ENCODE peak calls at places on chromosome 16, in seven cellular contexts. T is ascending aorta, I is right cardiac atrium, Z is IMR-90, V is mesendoderm, B is stomach, X is substantia nigra. O is an unnamed sample.

GRCh38 chr16:9091867-9092281 is 430 bp downstream of the HAPSTR1 start:
- DNase-seq in B (peak), Z (no peak), I (peak), X (peak), T (peak), V (peak), O (peak)

GRCh38 chr16:78648517-78648916 is 549.1 kb downstream of the WWOX start:
- DNase-seq in I (no peak), V (no peak), X (no peak), Z (no peak), B (peak), T (no peak), O (no peak)

GRCh38 chr16:56072096-56072495 is 119.2 kb upstream of the GNAO1 start:
- DNase-seq in V (no peak), X (no peak), B (no peak), Z (no peak), T (no peak), I (no peak), O (no peak)

GRCh38 chr16:35795361-35796029 is 2336.1 kb downstream of the TP53TG3F start:
- DNase-seq in T (no peak), B (no peak), I (peak), V (no peak), Z (no peak), X (no peak), O (no peak)

GRCh38 chr16:60651351-60651750 is 1384.9 kb downstream of the CDH8 start:
- DNase-seq in Z (no peak), V (no peak), B (no peak), X (no peak), T (no peak), I (no peak), O (no peak)

GRCh38 chr16:54465063-54465462 is 178.5 kb upstream of the IRX3 start:
- DNase-seq in B (no peak), Z (no peak), X (no peak), V (no peak), T (no peak), I (no peak), O (no peak)

GRCh38 chr16:22353188-22353919 is 21.1 kb downstream of the CDR2 start:
- DNase-seq in X (no peak), T (no peak), Z (peak), I (no peak), V (peak), B (no peak), O (peak)

GRCh38 chr16:46765050-46765449 is 16.9 kb upstream of the MYLK3 start:
- DNase-seq in V (no peak), X (no peak), T (no peak), Z (peak), I (no peak), B (no peak), O (no peak)

GRCh38 chr16:87255866-87256265 is 61.3 kb downstream of the C16orf95 start:
- DNase-seq in V (no peak), Z (no peak), B (peak), X (no peak), I (no peak), T (peak), O (no peak)

GRCh38 chr16:58490100-58490499 is 9.8 kb upstream of the NDRG4 start:
- DNase-seq in Z (no peak), V (no peak), B (no peak), T (no peak), I (no peak), X (no peak), O (no peak)

GRCh38 chr16:50538411-50539052 is 9.7 kb upstream of the NKD1 start:
- DNase-seq in I (no peak), B (no peak), V (peak), X (no peak), Z (no peak), T (peak), O (no peak)

GRCh38 chr16:17555176-17555575 is 84.4 kb upstream of the XYLT1 start:
- DNase-seq in I (no peak), T (no peak), Z (peak), V (no peak), B (no peak), X (no peak), O (no peak)

GRCh38 chr16:90008708-90009145 is 10.5 kb downstream of the DBNDD1 start:
- DNase-seq in V (no peak), B (no peak), I (no peak), Z (peak), T (no peak), X (no peak), O (no peak)

GRCh38 chr16:85334718-85335583 is 222.7 kb upstream of the CIBAR2 start:
- DNase-seq in X (no peak), I (no peak), B (peak), Z (no peak), T (no peak), V (peak), O (peak)

GRCh38 chr16:17266606-17267313 is 204.0 kb downstream of the XYLT1 start:
- DNase-seq in B (peak), X (peak), V (no peak), Z (no peak), I (peak), T (no peak), O (no peak)

GRCh38 chr16:67537636-67538591 is 9.3 kb downstream of the RIPOR1 start:
- DNase-seq in V (peak), X (peak), B (peak), Z (no peak), I (peak), T (no peak), O (no peak)

GRCh38 chr16:19375561-19376158 is 42.0 kb upstream of the TMC5 start:
- DNase-seq in X (peak), I (no peak), V (peak), T (no peak), B (peak), Z (peak), O (peak)

GRCh38 chr16:11320170-11320569 is 25.1 kb upstream of the RMI2 start:
- DNase-seq in B (no peak), X (no peak), T (no peak), V (no peak), I (no peak), Z (no peak), O (no peak)

GRCh38 chr16:6016530-6017184 is 919.1 kb upstream of the EEF2KMT start:
- DNase-seq in Z (no peak), I (no peak), T (no peak), X (no peak), V (peak), B (no peak), O (peak)

GRCh38 chr16:54048994-54049929 is 237.3 kb downstream of the IRX3 start:
- DNase-seq in T (no peak), B (no peak), Z (no peak), V (peak), I (no peak), X (no peak), O (peak)

GRCh38 chr16:57906385-57907316 is 64.3 kb downstream of the CNGB1 start:
- DNase-seq in X (no peak), I (no peak), Z (no peak), V (no peak), T (no peak), B (no peak), O (no peak)

GRCh38 chr16:2675021-2675420 is 7.3 kb upstream of the KCTD5 start:
- DNase-seq in T (peak), Z (no peak), I (no peak), B (no peak), X (no peak), V (no peak), O (no peak)

GRCh38 chr16:22103371-22103890 is 11.1 kb downstream of the VWA3A start:
- DNase-seq in X (no peak), T (no peak), B (no peak), Z (no peak), V (no peak), I (no peak), O (no peak)

GRCh38 chr16:59566446-59566845 is 832.3 kb upstream of the GOT2 start:
- DNase-seq in I (no peak), V (no peak), B (no peak), Z (peak), X (no peak), T (no peak), O (no peak)

GRCh38 chr16:55638256-55638655 is 17.5 kb upstream of the SLC6A2 start:
- DNase-seq in V (no peak), Z (no peak), X (no peak), B (no peak), I (no peak), T (no peak), O (no peak)

GRCh38 chr16:88074041-88074440 is 122.8 kb downstream of the BANP start:
- DNase-seq in I (peak), Z (no peak), T (no peak), V (no peak), X (no peak), B (no peak), O (no peak)

GRCh38 chr16:85475233-85475632 is 137.9 kb upstream of the GSE1 start:
- DNase-seq in X (no peak), Z (no peak), B (no peak), I (no peak), V (no peak), T (no peak), O (no peak)

GRCh38 chr16:87227651-87228015 is 89.6 kb downstream of the C16orf95 start:
- DNase-seq in Z (no peak), V (no peak), B (no peak), I (peak), X (peak), T (peak), O (no peak)

GRCh38 chr16:56428087-56428486 is 2.7 kb upstream of the AMFR start:
- DNase-seq in V (no peak), T (no peak), I (no peak), Z (no peak), B (no peak), X (no peak), O (no peak)

GRCh38 chr16:50146479-50147435 is 6.3 kb upstream of the TENT4B start:
- DNase-seq in Z (no peak), X (no peak), I (no peak), B (no peak), V (no peak), T (no peak), O (peak)

GRCh38 chr16:35409503-35409902 is 1950.1 kb downstream of the TP53TG3F start:
- DNase-seq in V (no peak), I (no peak), X (no peak), Z (no peak), T (no peak), B (no peak), O (no peak)

GRCh38 chr16:86747761-86748160 is 169.4 kb downstream of the FOXL1 start:
- DNase-seq in I (no peak), T (no peak), V (no peak), Z (no peak), X (no peak), B (no peak), O (no peak)

GRCh38 chr16:75044800-75045361 is 46.1 kb downstream of the ZNRF1 start:
- DNase-seq in B (no peak), Z (no peak), I (peak), T (peak), X (no peak), V (no peak), O (peak)

GRCh38 chr16:73735018-73735417 is 561.6 kb upstream of the PSMD7 start:
- DNase-seq in X (no peak), I (no peak), T (no peak), Z (peak), V (no peak), B (no peak), O (no peak)

GRCh38 chr16:70441406-70441990 is 2.6 kb upstream of the ST3GAL2 start:
- DNase-seq in I (no peak), X (no peak), B (no peak), Z (no peak), V (no peak), T (no peak), O (no peak)

GRCh38 chr16:70437582-70438324 is 1.1 kb downstream of the ST3GAL2 start:
- DNase-seq in T (no peak), I (no peak), V (peak), B (no peak), X (no peak), Z (peak), O (peak)

GRCh38 chr16:70438983-70439862 is at the start of gene ST3GAL2:
- DNase-seq in X (peak), T (peak), V (peak), I (peak), Z (peak), B (peak), O (peak)

GRCh38 chr16:70437017-70437581 is 1.8 kb downstream of the ST3GAL2 start:
- DNase-seq in Z (peak), X (no peak), I (no peak), T (no peak), B (no peak), V (peak), O (peak)

GRCh38 chr16:70438325-70438982 is 446 bp downstream of the ST3GAL2 start:
- DNase-seq in X (peak), T (peak), V (no peak), Z (no peak), I (peak), B (no peak), O (no peak)
- H3K27ac ChIP-seq in X (peak), T (peak), V (peak), Z (peak), I (peak), B (peak), O (peak)

GRCh38 chr16:66376577-66377326 is 10.3 kb downstream of the CDH5 start:
- DNase-seq in B (no peak), X (no peak), T (no peak), Z (no peak), V (no peak), I (no peak), O (no peak)
- H3K27ac ChIP-seq in B (peak), X (no peak), T (no peak), Z (no peak), V (no peak), I (peak), O (no peak)

DNA sequence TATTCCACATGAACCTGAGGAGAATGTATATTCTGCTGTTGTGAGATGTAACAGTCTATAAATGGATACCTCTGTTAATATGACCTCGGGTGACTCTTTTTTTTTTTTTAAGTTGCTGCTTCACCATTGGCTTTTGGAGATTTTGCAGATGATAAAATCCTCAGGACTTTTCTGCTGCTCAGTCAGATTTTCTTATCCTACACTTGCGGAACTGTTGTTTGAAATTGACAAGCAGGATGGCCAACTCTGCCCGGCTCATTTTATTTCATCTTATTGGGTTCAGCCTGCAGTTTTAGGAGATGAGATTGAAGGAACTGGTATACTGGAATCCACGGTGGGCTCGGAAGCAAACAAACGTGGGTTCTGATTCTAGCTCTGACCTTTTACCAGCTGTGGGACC is 19.3 kb downstream of the IL4R start:
- DNase-seq in T (no peak), Z (no peak), B (no peak), V (no peak), X (no peak), I (no peak), O (no peak)
- H3K27ac ChIP-seq in T (no peak), Z (no peak), B (peak), V (no peak), X (no peak), I (no peak), O (no peak)

GRCh38 chr16:13236308-13236707 is 334.9 kb downstream of the SHISA9 start:
- DNase-seq in B (no peak), Z (no peak), T (no peak), V (no peak), X (no peak), I (no peak), O (no peak)

GRCh38 chr16:13234999-13235398 is 333.6 kb downstream of the SHISA9 start:
- DNase-seq in V (no peak), I (no peak), Z (no peak), B (no peak), T (no peak), X (no peak), O (no peak)

GRCh38 chr16:13229039-13229438 is 327.6 kb downstream of the SHISA9 start:
- DNase-seq in T (no peak), X (no peak), B (no peak), Z (no peak), I (no peak), V (no peak), O (no peak)

DNA sequence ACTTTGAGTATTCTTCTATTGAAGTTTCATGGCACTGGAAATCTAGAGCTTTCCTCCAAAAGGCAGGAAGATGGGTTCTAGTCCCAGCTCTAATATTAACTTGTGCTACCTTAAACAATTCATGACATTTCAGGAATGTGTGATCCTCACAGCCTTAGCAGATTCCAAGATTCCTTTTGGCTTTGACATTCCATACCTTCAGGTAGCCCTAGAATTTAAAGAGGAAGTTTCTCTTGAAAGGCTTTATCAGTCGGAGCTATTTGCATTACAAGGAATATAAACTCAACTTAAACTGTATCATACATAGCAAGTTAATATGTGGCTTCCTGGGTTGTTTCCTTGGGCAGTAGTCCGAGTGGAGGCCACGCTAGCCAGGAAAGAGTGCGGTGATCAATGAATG is 330.0 kb downstream of the SHISA9 start:
- DNase-seq in T (no peak), I (no peak), V (peak), B (no peak), X (no peak), Z (no peak), O (no peak)
- H3K27ac ChIP-seq in T (no peak), I (no peak), V (peak), B (no peak), X (no peak), Z (no peak), O (no peak)

GRCh38 chr16:48499822-48500440 is 110.0 kb downstream of the N4BP1 start:
- DNase-seq in V (no peak), T (peak), X (no peak), I (no peak), B (no peak), Z (peak), O (peak)
- H3K27ac ChIP-seq in V (no peak), T (peak), X (no peak), I (no peak), B (peak), Z (peak), O (peak)

GRCh38 chr16:24125199-24125598 is 130.9 kb upstream of the CACNG3 start:
- DNase-seq in B (no peak), V (no peak), Z (no peak), I (no peak), T (no peak), X (no peak), O (no peak)
- H3K27ac ChIP-seq in B (no peak), V (no peak), Z (no peak), I (no peak), T (no peak), X (no peak), O (no peak)